ENCODE peak calls at places on chromosomes 4 and X, in six cellular contexts. Z, S, M, G, O and U are unnamed samples.

GRCh38 chrX:12709047-12709446 is 82.2 kb upstream of the PRPS2 start:
- DNase-seq in G (no peak), M (no peak), O (no peak), S (no peak), Z (no peak), U (no peak)

GRCh38 chr4:145352438-145353145 is 129.1 kb upstream of the SMAD1 start:
- DNase-seq in S (no peak), O (no peak), M (peak), G (no peak), Z (no peak), U (no peak)

GRCh38 chrX:54292755-54293154 is 65.1 kb downstream of the WNK3 start:
- DNase-seq in Z (no peak), G (no peak), M (no peak), S (no peak), O (no peak), U (no peak)

GRCh38 chr4:6917445-6918241 is 8.0 kb downstream of the TBC1D14 start:
- DNase-seq in O (peak), G (peak), Z (no peak), S (peak), M (no peak), U (no peak)

GRCh38 chr4:176262243-176262642 is 6.8 kb downstream of the ASB5 start:
- DNase-seq in G (no peak), Z (no peak), M (no peak), S (no peak), O (no peak), U (no peak)

GRCh38 chrX:132235488-132235887 is 16.2 kb upstream of the RAP2C start:
- DNase-seq in Z (no peak), S (no peak), O (no peak), G (no peak), M (no peak), U (no peak)

GRCh38 chr4:184262901-184263300 is 45.2 kb upstream of the ENPP6 start:
- DNase-seq in Z (peak), G (no peak), O (no peak), S (no peak), M (no peak), U (peak)

GRCh38 chrX:25144043-25144940 is 128.5 kb upstream of the ARX start:
- DNase-seq in G (peak), O (peak), M (peak), Z (peak), S (peak), U (peak)

GRCh38 chrX:56569378-56570061 is 6.1 kb downstream of the UBQLN2 start:
- DNase-seq in M (no peak), Z (no peak), O (no peak), S (no peak), G (no peak), U (no peak)

GRCh38 chr4:109640644-109641043 is 62.6 kb downstream of the CASP6 start:
- DNase-seq in G (no peak), Z (no peak), M (no peak), S (no peak), O (no peak), U (no peak)

GRCh38 chr4:98620087-98620784 is 38.2 kb downstream of the TSPAN5 start:
- DNase-seq in O (no peak), Z (no peak), M (no peak), G (no peak), S (no peak), U (no peak)

GRCh38 chr4:94525993-94526740 is 74.4 kb downstream of the PDLIM5 start:
- DNase-seq in Z (peak), M (no peak), S (no peak), O (no peak), G (no peak), U (no peak)

GRCh38 chrX:153401133-153401764 is at the start of gene PNMA6E:
- DNase-seq in O (no peak), M (no peak), G (no peak), S (no peak), Z (no peak), U (no peak)

GRCh38 chr4:14269824-14270223 is 642.3 kb upstream of the BOD1L1 start:
- DNase-seq in G (peak), O (peak), Z (no peak), S (no peak), M (no peak), U (no peak)

GRCh38 chrX:92231391-92231790 is 452.2 kb downstream of the PCDH11X start:
- DNase-seq in Z (no peak), O (no peak), M (no peak), G (no peak), S (no peak), U (no peak)

GRCh38 chrX:131827935-131828334 is 195.2 kb upstream of the STK26 start:
- DNase-seq in M (no peak), G (peak), Z (peak), O (no peak), S (peak), U (no peak)

GRCh38 chr4:151228196-151229119 is 48.5 kb upstream of the PRSS48 start:
- DNase-seq in G (no peak), O (no peak), Z (peak), M (no peak), S (no peak), U (no peak)

GRCh38 chr4:162241857-162242256 is 78.1 kb upstream of the FSTL5 start:
- DNase-seq in M (no peak), O (no peak), S (no peak), Z (no peak), G (no peak), U (no peak)

GRCh38 chr4:25104561-25104960 is 55.7 kb downstream of the SEPSECS start:
- DNase-seq in Z (no peak), G (no peak), O (no peak), S (no peak), M (no peak), U (no peak)

GRCh38 chrX:71060127-71060526 is 8.0 kb downstream of the SNX12 start:
- DNase-seq in S (no peak), Z (no peak), O (no peak), G (no peak), M (no peak), U (no peak)

GRCh38 chr4:27318740-27319139 is 458.1 kb downstream of the STIM2 start:
- DNase-seq in O (no peak), Z (no peak), S (peak), G (peak), M (no peak), U (peak)

GRCh38 chr4:188434686-188435085 is 295.4 kb downstream of the TRIML1 start:
- DNase-seq in S (no peak), M (no peak), G (no peak), O (no peak), Z (no peak), U (no peak)

GRCh38 chr4:140308366-140309123 is 64.9 kb upstream of the SCOC start:
- DNase-seq in S (peak), Z (peak), M (peak), G (no peak), O (no peak), U (peak)

GRCh38 chr4:125826801-125827200 is 512.0 kb downstream of the FAT4 start:
- DNase-seq in S (no peak), Z (no peak), M (no peak), G (no peak), O (no peak), U (no peak)

GRCh38 chr4:141797966-141798365 is 161.6 kb downstream of the IL15 start:
- DNase-seq in G (no peak), O (no peak), Z (peak), S (no peak), M (no peak), U (no peak)

GRCh38 chrX:15718283-15718970 is 19.6 kb upstream of the CA5B start:
- DNase-seq in G (no peak), M (no peak), O (no peak), S (peak), Z (no peak), U (no peak)

GRCh38 chr4:168942985-168943384 is 67.1 kb downstream of the CBR4 start:
- DNase-seq in M (no peak), O (no peak), G (no peak), S (peak), Z (no peak), U (no peak)

GRCh38 chrX:155615938-155616337 is 3.2 kb upstream of the TMLHE start:
- DNase-seq in G (no peak), S (no peak), O (no peak), M (no peak), Z (no peak), U (no peak)

GRCh38 chr4:140095694-140096482 is 58.1 kb downstream of the MAML3 start:
- DNase-seq in O (no peak), M (no peak), G (peak), S (peak), Z (peak), U (peak)

GRCh38 chrX:70132244-70132643 is 1.0 kb upstream of the IGBP1 start:
- DNase-seq in S (peak), Z (no peak), G (no peak), M (no peak), O (no peak), U (no peak)

GRCh38 chr4:76233534-76233933 is 18.0 kb upstream of the FAM47E start:
- DNase-seq in G (no peak), S (peak), O (no peak), Z (no peak), M (no peak), U (no peak)

GRCh38 chr4:99945718-99946345 is 586 bp downstream of the DNAJB14 start:
- DNase-seq in G (peak), O (no peak), Z (no peak), S (peak), M (peak), U (peak)

GRCh38 chr4:57424231-57424897 is 314.2 kb upstream of the IGFBP7 start:
- DNase-seq in M (no peak), G (no peak), Z (peak), O (peak), S (peak), U (peak)